ENCODE peak calls at places on chromosomes 12 and 14, in seven cellular contexts. L is astrocyte; A is HCT116; S is lung; V is heart left ventricle; C is GM23338; Q is CD8-positive, alpha-beta T cell. I is an unnamed sample. For H3K36me3, the result is how much of the 10 kb centered on the place peaks cover.

GRCh38 chr14:91368681-91369416 is 48.8 kb downstream of the CCDC88C start:
- DNase-seq in V (no peak), S (no peak), A (no peak), Q (no peak), C (no peak), L (no peak), I (no peak)

GRCh38 chr12:39852346-39852745 is 232.7 kb upstream of the ABCD2 start:
- DNase-seq in C (no peak), Q (no peak), L (peak), A (no peak), V (no peak), S (no peak), I (no peak)

GRCh38 chr14:36976571-36977023 is 195.8 kb downstream of the SLC25A21 start:
- DNase-seq in A (no peak), V (no peak), C (no peak), L (peak), Q (no peak), S (no peak), I (no peak)

GRCh38 chr14:102525213-102526143 is 15.9 kb upstream of the ANKRD9 start:
- DNase-seq in V (no peak), C (no peak), L (peak), Q (no peak), S (no peak), A (peak), I (no peak)

GRCh38 chr12:7154901-7155470 is 24.8 kb downstream of the CLSTN3 start:
- DNase-seq in S (no peak), V (no peak), A (no peak), C (no peak), L (no peak), Q (no peak), I (no peak)

GRCh38 chr14:52461721-52462120 is 90.6 kb downstream of the TXNDC16 start:
- DNase-seq in L (no peak), C (no peak), A (no peak), S (no peak), V (no peak), Q (no peak), I (no peak)

GRCh38 chr12:14618990-14619389 is 51.3 kb upstream of the PLBD1 start:
- DNase-seq in L (peak), C (peak), V (no peak), S (no peak), Q (no peak), A (no peak), I (no peak)

GRCh38 chr12:20264608-20265114 is 103.7 kb upstream of the PDE3A start:
- DNase-seq in C (peak), A (no peak), L (peak), V (no peak), S (no peak), Q (no peak), I (no peak)

GRCh38 chr12:75863475-75863874 is 168.1 kb downstream of the PHLDA1 start:
- DNase-seq in S (no peak), L (peak), Q (no peak), V (no peak), A (no peak), C (no peak), I (no peak)

DNA sequence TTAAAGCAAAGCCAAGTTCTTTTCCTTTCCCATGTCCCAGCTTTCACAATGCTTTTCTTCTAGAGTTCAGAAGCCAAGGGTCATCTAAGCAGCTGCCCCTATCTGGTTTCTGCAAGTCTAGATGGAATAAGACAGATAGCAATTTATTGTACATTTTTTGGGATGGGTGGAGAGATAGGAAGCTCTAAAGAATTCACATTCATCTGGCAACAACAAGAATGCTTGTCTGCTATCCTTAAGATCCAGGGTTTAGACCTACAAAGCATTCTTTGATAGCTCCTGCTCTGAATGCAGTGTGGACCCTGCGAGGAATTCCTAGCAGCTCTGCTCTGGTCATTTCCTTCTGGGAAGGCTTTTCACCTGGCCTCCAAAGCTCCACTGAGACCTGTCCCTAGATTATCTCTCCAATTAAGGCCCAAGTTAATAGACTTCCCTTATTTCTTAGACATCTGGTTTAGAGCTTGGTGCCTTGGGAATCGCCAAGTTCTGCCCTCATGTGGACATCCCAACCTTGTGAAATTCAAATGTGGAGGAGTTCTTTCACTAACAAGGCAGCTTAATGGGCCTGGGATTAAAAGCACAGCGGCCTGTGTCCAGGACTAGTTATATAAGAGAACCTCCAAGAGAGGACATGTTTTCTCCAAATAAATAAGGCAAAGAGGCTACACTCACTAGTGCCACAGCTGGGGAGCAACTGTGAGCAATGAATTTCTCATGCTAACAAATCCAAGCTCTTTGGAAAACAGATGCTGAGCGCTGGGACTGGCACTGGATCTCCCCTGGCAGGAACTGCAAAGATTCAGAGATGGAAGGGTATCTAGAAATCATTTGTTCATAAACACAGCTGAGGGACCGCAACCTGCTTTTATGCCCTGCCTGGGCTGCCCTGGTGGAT is 384.5 kb upstream of the DDHD1 start:
- DNase-seq in L (no peak), S (no peak), Q (no peak), V (no peak), C (peak), A (no peak), I (no peak)
- TF ChIP-seq CTCF in L (no peak), S (no peak), Q (no peak), V (no peak), C (no peak), A (no peak), I (no peak)

GRCh38 chr12:122327494-122328385 is 61.4 kb upstream of the VPS33A start:
- DNase-seq in V (no peak), S (no peak), C (no peak), A (no peak), Q (no peak), L (no peak), I (no peak)
- H3K36me3 ChIP-seq in V (half or more), S (under half), C (under half), A (under half), Q (under half), L (under half), I (under half)

GRCh38 chr14:32382704-32383103 is 53.6 kb downstream of the AKAP6 start:
- DNase-seq in L (no peak), C (peak), S (no peak), A (no peak), Q (no peak), V (no peak), I (no peak)
- TF ChIP-seq CTCF in L (peak), C (peak), S (no peak), A (peak), Q (no peak), V (peak), I (no peak)

GRCh38 chr12:11664101-11664500 is 14.6 kb downstream of the ETV6 start:
- DNase-seq in S (no peak), C (no peak), L (no peak), Q (no peak), A (no peak), V (no peak), I (no peak)

GRCh38 chr12:11661491-11662085 is 12.1 kb downstream of the ETV6 start:
- DNase-seq in L (peak), V (no peak), A (no peak), C (no peak), Q (no peak), S (no peak), I (no peak)

GRCh38 chr12:11660624-11661023 is 11.2 kb downstream of the ETV6 start:
- DNase-seq in V (no peak), S (no peak), L (no peak), C (no peak), A (no peak), Q (no peak), I (no peak)

GRCh38 chr12:11662369-11662768 is 12.9 kb downstream of the ETV6 start:
- DNase-seq in A (no peak), S (no peak), C (no peak), Q (no peak), V (no peak), L (no peak), I (no peak)

DNA sequence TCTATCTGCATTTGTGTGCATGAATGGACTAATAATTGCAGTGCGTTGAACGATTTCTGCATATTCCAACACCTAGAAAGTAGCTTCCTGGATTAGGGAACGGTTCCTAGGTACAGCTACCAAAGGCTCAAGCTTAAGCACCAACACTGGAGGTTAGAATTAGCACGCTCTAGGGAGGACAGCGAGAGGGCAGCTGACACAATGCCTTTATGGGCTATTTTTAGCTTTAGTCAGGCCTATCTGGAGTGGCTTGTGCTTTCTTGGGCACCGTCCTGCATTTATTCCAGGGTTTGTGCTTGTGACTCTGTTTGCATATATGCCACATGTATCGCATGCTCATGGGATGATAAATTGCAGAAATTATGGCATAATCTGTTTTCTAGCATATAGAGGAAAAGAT is 13.7 kb downstream of the ETV6 start:
- DNase-seq in C (no peak), L (no peak), A (no peak), Q (no peak), S (no peak), V (peak), I (no peak)
- H3K36me3 ChIP-seq in C (under half), L (under half), A (under half), Q (under half), S (under half), V (under half), I (under half)

GRCh38 chr14:105482486-105483110 is 4.1 kb upstream of the CRIP1 start:
- DNase-seq in C (no peak), L (no peak), A (no peak), S (no peak), V (no peak), Q (no peak), I (no peak)

GRCh38 chr14:105480165-105480564 is 5.5 kb downstream of the CRIP2 start:
- DNase-seq in L (no peak), A (no peak), C (no peak), S (no peak), V (no peak), Q (no peak), I (no peak)

GRCh38 chr14:105480807-105481801 is 5.6 kb upstream of the CRIP1 start:
- DNase-seq in A (peak), V (peak), Q (peak), S (peak), C (peak), L (peak), I (peak)

GRCh38 chr14:105483300-105484068 is 3.2 kb upstream of the CRIP1 start:
- DNase-seq in C (no peak), S (no peak), A (no peak), Q (no peak), V (no peak), L (no peak), I (no peak)

GRCh38 chr14:105481886-105482454 is 4.7 kb upstream of the CRIP1 start:
- DNase-seq in L (peak), C (peak), A (peak), S (peak), V (peak), Q (peak), I (peak)
- TF ChIP-seq CTCF in L (no peak), C (peak), A (no peak), S (no peak), V (peak), Q (no peak), I (peak)

GRCh38 chr12:109923481-109924245 is 23.6 kb downstream of the TCHP start:
- DNase-seq in S (no peak), L (no peak), C (no peak), V (no peak), Q (no peak), A (no peak), I (no peak)

GRCh38 chr12:109920266-109920780 is 20.2 kb downstream of the TCHP start:
- DNase-seq in C (peak), L (no peak), S (no peak), A (no peak), V (no peak), Q (no peak), I (no peak)

GRCh38 chr12:109919466-109919865 is 19.4 kb downstream of the TCHP start:
- DNase-seq in A (no peak), C (no peak), S (no peak), Q (no peak), V (no peak), L (no peak), I (no peak)

GRCh38 chr12:109923038-109923437 is 23.0 kb downstream of the TCHP start:
- DNase-seq in L (no peak), Q (no peak), S (no peak), C (no peak), A (no peak), V (no peak), I (no peak)

GRCh38 chr12:109921982-109922381 is 21.9 kb downstream of the TCHP start:
- DNase-seq in A (no peak), S (no peak), V (no peak), L (no peak), Q (no peak), C (no peak), I (no peak)
- H3K36me3 ChIP-seq in A (under half), S (under half), V (under half), L (under half), Q (under half), C (under half), I (under half)

GRCh38 chr12:91877461-91878230 is 268.0 kb downstream of the BTG1 start:
- DNase-seq in Q (no peak), L (no peak), C (no peak), S (no peak), A (no peak), V (no peak), I (no peak)

GRCh38 chr12:91877022-91877421 is 268.6 kb downstream of the BTG1 start:
- DNase-seq in Q (peak), L (peak), A (no peak), V (no peak), C (no peak), S (peak), I (peak)

GRCh38 chr12:91871751-91872150 is 273.9 kb downstream of the BTG1 start:
- DNase-seq in V (no peak), C (no peak), Q (no peak), L (no peak), S (no peak), A (no peak), I (no peak)

GRCh38 chr12:91870872-91871707 is 274.6 kb downstream of the BTG1 start:
- DNase-seq in L (no peak), Q (no peak), S (no peak), V (no peak), C (no peak), A (no peak), I (no peak)

DNA sequence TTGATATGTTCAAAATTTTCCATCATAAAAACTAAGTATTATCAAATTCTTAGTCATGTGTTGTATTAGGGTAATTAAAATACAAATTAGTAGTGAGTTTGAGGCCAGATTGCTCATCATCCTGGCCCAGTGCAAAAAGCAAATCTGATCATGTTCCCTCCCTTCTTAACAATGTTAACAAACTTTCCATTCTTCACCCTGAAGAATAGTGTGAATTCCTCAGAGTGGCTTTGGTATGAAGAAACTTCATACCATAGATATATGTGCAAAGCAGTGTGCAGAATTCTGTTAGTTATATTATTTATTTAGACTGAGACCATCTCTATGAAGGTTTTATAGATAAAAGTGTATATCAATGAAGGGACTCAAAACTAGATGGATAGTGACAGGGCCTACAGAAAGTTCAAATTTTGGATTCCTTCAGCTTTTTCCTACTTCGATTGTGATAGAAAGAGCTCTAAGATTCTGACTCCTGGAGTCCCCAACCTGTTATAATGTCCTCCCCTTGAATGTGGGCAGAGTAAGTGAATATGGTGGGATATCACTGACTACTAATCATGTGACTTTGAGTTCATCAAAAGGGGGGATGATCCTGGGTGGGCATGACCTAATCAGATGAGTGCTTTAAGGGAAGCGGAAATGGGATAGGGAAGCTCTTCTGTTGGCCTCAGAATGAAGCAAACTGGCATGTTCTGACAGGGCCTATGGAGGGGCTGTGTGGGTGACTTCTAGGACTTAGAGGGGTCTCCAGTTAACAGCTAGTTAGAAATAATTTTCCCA is 271.4 kb downstream of the BTG1 start:
- DNase-seq in C (no peak), V (no peak), S (no peak), L (peak), A (no peak), Q (no peak), I (no peak)
- TF ChIP-seq CTCF in C (no peak), V (no peak), S (no peak), L (no peak), A (no peak), Q (no peak), I (no peak)

GRCh38 chr12:50477241-50477832 is 27.4 kb upstream of the DIP2B start:
- DNase-seq in S (no peak), C (no peak), Q (no peak), V (no peak), L (no peak), A (no peak), I (no peak)
- H3K36me3 ChIP-seq in S (under half), C (under half), Q (under half), V (under half), L (under half), A (under half), I (under half)

DNA sequence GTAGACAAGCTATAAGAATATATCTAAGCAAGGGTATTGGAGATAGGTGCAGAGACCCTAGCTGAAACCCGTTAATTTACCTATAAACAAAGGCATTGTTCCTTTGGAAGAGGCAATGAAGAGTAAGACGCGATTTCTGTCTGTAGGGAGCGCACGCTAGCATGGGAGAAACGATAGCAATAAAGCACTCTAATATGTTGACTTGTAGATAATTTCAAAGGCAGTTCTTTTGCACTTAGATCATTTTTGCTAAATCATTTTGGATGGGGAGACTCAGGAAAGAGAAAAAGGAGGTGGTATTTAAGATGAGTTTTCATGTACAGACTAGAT is 648 bp downstream of the CCDC77 start:
- DNase-seq in V (no peak), Q (no peak), S (no peak), A (no peak), C (peak), L (peak), I (no peak)
- TF ChIP-seq CTCF in V (no peak), Q (no peak), S (no peak), A (peak), C (peak), L (peak), I (no peak)

GRCh38 chr12:124472690-124473279 is 94.6 kb downstream of the NCOR2 start:
- DNase-seq in Q (no peak), S (no peak), A (no peak), V (no peak), C (no peak), L (no peak), I (no peak)

GRCh38 chr12:124470806-124471205 is 96.6 kb downstream of the NCOR2 start:
- DNase-seq in A (no peak), Q (no peak), L (no peak), S (no peak), V (peak), C (no peak), I (no peak)

GRCh38 chr12:124470139-124470538 is 97.3 kb downstream of the NCOR2 start:
- DNase-seq in C (no peak), V (no peak), Q (no peak), L (no peak), S (no peak), A (no peak), I (no peak)

GRCh38 chr12:124469193-124469888 is 98.1 kb downstream of the NCOR2 start:
- DNase-seq in Q (no peak), S (no peak), L (no peak), A (no peak), C (peak), V (no peak), I (no peak)

DNA sequence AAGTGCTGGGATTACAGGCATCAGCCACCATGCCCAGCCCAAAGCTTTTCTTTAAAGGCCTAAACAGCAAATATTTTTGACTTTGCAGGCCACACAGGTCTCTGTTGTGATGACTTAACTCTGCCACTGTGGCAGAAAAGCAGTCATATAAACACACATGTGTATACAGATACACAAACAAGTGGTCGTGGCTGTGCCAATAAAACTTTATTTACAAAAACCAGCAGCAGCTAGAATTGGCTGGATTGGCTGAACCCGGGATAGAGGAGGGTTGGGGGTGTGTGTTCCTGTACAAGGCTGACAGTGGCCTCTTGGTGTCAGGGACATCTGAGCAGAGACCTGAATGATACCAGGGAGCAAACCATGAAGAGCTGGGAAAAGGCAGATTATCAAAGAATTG is 95.6 kb downstream of the NCOR2 start:
- DNase-seq in S (no peak), V (no peak), L (no peak), C (no peak), A (no peak), Q (no peak), I (no peak)
- H3K36me3 ChIP-seq in S (under half), V (under half), L (under half), C (under half), A (under half), Q (under half), I (under half)

I was measured in prostate gland.